ENCODE peak calls at places on chromosome 16, in nine cellular contexts. B, A, G, X, Q, D, U, Y and H are unnamed samples.

GRCh38 chr16:23423496-23424049 is 29.4 kb downstream of the COG7 start:
- DNase-seq in B (peak; percentile 94), A (peak; percentile 97), G (peak; percentile 91), X (peak; percentile 93), Q (peak; percentile 98), D (peak; percentile 94), U (peak; percentile 59), Y (peak; percentile 88), H (peak; percentile 60)

GRCh38 chr16:77898671-77899211 is 110.4 kb downstream of the VAT1L start:
- DNase-seq in B (peak; percentile 32), A (no peak), G (no peak), X (peak; percentile 61), Q (peak; percentile 82), D (no peak), U (no peak), Y (no peak), H (no peak)

GRCh38 chr16:18049454-18050133 is 286.9 kb downstream of the NPIPA8 start:
- DNase-seq in B (no peak), A (no peak), G (no peak), X (no peak), Q (no peak), D (no peak), U (no peak), Y (no peak), H (no peak)

GRCh38 chr16:81879625-81880024 is 100.5 kb downstream of the PLCG2 start:
- DNase-seq in B (no peak), A (no peak), G (no peak), X (no peak), Q (no peak), D (peak; percentile 8), U (no peak), Y (peak; percentile 40), H (no peak)

GRCh38 chr16:51161440-51162195 is 10.5 kb upstream of the SALL1 start:
- DNase-seq in B (peak; percentile 31), A (no peak), G (no peak), X (no peak), Q (peak; percentile 55), D (no peak), U (no peak), Y (no peak), H (no peak)

GRCh38 chr16:87956169-87956770 is 5.0 kb downstream of the BANP start:
- DNase-seq in B (peak; percentile 59), A (peak; percentile 34), G (no peak), X (no peak), Q (peak; percentile 81), D (no peak), U (peak; percentile 41), Y (no peak), H (no peak)

GRCh38 chr16:73572135-73572534 is 524.2 kb upstream of the ZFHX3 start:
- DNase-seq in B (no peak), A (peak; percentile 10), G (no peak), X (no peak), Q (no peak), D (peak; percentile 23), U (no peak), Y (peak; percentile 39), H (peak; percentile 64)

GRCh38 chr16:88681709-88682451 is 4.4 kb downstream of the SNAI3 start:
- DNase-seq in B (no peak), A (no peak), G (no peak), X (no peak), Q (no peak), D (no peak), U (peak; percentile 56), Y (no peak), H (no peak)

GRCh38 chr16:23924138-23924537 is 88.4 kb downstream of the PRKCB start:
- DNase-seq in B (no peak), A (no peak), G (no peak), X (no peak), Q (no peak), D (no peak), U (no peak), Y (peak; percentile 57), H (no peak)

GRCh38 chr16:19382887-19383816 is 34.5 kb upstream of the TMC5 start:
- DNase-seq in B (no peak), A (no peak), G (no peak), X (no peak), Q (no peak), D (peak; percentile 47), U (no peak), Y (no peak), H (peak; percentile 69)

GRCh38 chr16:1778200-1779179 is 3.9 kb downstream of the SPSB3 start:
- DNase-seq in B (no peak), A (no peak), G (no peak), X (no peak), Q (no peak), D (no peak), U (peak; percentile 34), Y (no peak), H (no peak)

GRCh38 chr16:86508947-86509758 is 1.2 kb upstream of the FOXF1 start:
- DNase-seq in B (peak; percentile 73), A (peak; percentile 50), G (peak; percentile 34), X (no peak), Q (peak; percentile 64), D (peak; percentile 35), U (peak; percentile 58), Y (peak; percentile 36), H (peak; percentile 49)

DNA sequence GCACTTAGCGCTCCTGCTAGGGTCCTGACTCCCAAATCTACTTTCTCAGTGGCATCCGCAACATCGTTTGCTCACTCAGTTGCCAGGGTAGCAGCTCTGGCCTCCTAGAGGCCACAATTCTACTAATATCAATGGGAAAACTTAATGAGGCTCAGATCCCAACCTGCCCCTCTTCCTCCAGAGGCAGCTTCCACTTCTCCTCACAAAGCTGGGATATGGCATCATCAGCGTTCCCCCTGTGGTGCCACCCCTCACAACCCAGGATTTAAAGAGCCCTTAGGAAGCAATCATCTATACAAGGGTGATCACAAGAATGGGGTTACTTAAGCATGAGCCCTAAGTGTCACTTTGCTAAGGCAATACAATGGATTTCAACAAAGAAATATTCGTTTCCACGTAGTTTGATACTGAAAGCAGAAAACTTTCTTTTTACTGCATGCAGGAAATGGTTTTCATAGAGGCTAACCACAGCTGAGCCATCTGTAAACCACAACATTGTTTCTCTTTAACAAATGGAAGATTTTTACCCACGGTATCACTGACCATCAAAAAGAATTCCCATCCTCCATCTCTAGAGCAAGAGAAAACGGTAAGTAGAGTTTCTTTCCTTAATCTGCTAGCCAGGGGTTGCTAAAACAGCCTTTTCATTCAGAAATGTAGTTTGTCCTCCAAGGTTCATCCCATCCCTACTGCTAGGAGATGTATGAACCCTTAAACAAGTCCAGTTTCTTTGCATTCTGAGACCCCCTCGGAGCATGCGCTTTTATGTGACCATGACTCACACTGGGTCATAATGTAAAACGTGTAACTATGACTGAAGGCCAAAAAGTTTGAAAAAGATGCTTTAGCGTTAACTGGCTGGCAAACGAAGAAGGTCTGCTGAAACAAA is 68.3 kb upstream of the BCAR1 start:
- DNase-seq in B (peak; percentile 87), A (peak; percentile 27), G (no peak), X (peak; percentile 84), Q (peak; percentile 92), D (peak; percentile 45), U (no peak), Y (no peak), H (no peak)
- TF ChIP-seq CTCF in B (no peak), A (no peak), G (no peak), X (peak; percentile 7), Q (no peak), D (no peak), U (no peak), Y (no peak), H (no peak)

DNA sequence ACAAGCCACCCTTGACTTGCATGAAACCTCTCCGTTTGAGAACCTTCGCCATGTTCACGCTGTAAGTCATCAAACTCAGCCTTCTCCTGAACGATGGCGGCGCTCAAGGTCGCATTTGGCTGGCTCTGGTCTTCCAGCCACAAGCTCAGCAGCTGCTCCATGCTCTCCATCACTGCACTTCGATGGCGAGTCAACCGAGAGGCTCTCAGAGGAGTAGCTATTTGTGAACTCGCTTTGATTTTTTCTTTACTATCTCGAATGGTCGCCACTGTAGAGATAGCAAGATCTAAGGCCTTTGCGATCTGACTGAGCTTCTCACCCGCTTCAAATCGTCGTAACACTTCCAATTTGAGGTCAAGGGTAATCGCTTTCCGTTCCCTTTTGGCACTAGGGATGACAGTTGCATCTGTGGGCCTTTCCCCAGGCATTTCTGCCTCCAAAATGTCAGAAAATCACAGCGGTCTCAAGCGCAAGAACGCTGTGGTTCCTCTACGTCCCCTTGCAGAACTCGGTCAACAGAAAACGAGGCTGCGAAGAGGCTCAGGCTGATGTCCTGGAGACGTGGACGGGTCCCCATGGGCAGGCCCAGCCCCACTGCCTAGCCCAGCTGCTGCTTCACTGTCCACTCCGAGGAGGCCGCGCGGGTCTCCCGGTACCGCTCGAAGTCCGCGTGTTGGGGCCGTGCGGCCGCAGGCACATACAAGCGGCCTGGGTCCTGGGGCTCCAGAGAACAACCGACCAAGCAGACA is 23.1 kb downstream of the DEF8 start:
- DNase-seq in B (no peak), A (peak; percentile 9), G (peak; percentile 26), X (no peak), Q (peak; percentile 10), D (no peak), U (no peak), Y (no peak), H (peak; percentile 44)
- TF ChIP-seq CTCF in B (no peak), A (no peak), G (no peak), X (no peak), Q (no peak), D (no peak), U (no peak), Y (no peak), H (no peak)

GRCh38 chr16:30417447-30418349 is 10.3 kb downstream of the ZNF771 start:
- DNase-seq in B (peak; percentile 95), A (peak; percentile 96), G (peak; percentile 80), X (no peak), Q (peak; percentile 86), D (peak; percentile 94), U (peak; percentile 93), Y (peak; percentile 96), H (peak; percentile 94)
- TF ChIP-seq CTCF in B (no peak), A (no peak), G (no peak), X (peak; percentile 9), Q (no peak), D (peak; percentile 33), U (no peak), Y (no peak), H (peak; percentile 24)

DNA sequence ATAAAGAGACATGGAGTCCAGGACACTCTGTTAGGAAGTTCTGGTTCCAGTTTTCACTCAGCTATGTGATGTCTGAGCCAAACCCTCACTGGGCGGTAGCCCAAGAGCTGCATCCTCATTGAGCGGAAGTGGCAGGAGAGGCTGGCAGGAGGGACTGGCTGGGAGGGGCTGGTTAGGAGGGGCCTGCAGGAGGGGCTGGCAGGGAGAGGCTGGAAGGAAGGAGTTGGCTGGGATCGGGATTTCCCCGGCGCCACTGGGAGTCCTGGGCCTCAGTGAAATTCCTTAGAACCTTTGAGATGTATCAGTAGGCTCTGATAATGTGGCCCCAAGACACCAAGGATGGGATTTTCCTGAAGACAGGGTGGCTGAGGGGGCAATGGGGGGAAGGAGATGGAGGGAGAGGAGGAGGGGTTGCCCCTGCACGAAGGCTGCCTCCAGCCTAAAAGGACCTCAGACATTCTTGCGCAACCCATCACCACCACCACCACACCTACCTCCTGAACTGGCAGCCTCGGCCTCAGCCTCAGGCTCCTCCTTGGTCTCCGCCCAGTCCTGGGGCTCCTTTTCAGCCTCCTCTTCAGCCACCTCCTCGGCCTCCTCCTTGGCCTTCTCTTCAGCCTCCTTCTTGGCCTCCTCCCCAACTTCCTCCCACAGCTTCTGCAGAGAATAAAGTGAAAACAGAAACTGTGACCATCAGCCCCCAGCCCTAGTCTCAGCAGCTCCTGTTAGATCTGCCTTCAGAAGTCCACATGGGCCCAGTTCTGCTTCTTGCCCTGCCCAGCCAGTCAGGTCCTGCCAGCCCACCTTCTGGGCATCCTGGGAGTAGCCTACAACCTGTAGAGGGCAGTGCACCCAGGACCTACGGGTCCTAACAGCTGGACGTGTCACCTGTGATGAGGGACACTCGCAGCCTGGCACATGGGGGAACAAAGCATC is 31.7 kb downstream of the CNGB1 start:
- DNase-seq in B (peak; percentile 90), A (peak; percentile 89), G (peak; percentile 82), X (peak; percentile 62), Q (peak; percentile 66), D (peak; percentile 47), U (peak; percentile 61), Y (peak; percentile 30), H (peak; percentile 48)
- TF ChIP-seq CTCF in B (peak; percentile 21), A (no peak), G (no peak), X (no peak), Q (no peak), D (peak; percentile 37), U (no peak), Y (peak; percentile 23), H (no peak)